ENCODE peak calls at places on chromosomes 1 and 21, in six cellular contexts. M is fibroblast of lung, B is lung, F is heart left ventricle, D is cardiac muscle cell, P is Panc1. I is an unnamed sample.

GRCh38 chr21:21921410-21922232 is 923.4 kb downstream of the NCAM2 start:
- DNase-seq in M (peak), B (no peak), F (no peak), D (peak), P (no peak), I (peak)

GRCh38 chr1:101175474-101175873 is 61.3 kb upstream of the S1PR1 start:
- DNase-seq in M (no peak), B (no peak), F (no peak), D (peak), P (no peak), I (peak)

GRCh38 chr1:40255231-40255630 is 2.8 kb upstream of the ZMPSTE24 start:
- DNase-seq in M (no peak), B (no peak), F (no peak), D (no peak), P (no peak), I (no peak)

GRCh38 chr1:7508052-7508745 is 262.9 kb upstream of the VAMP3 start:
- DNase-seq in M (no peak), B (no peak), F (no peak), D (no peak), P (no peak), I (no peak)

GRCh38 chr21:38990424-38990794 is 184.7 kb downstream of the ETS2 start:
- DNase-seq in M (no peak), B (no peak), F (no peak), D (no peak), P (no peak), I (no peak)

GRCh38 chr1:118987431-118988185 is 535 bp downstream of the TBX15 start:
- DNase-seq in M (no peak), B (no peak), F (no peak), D (no peak), P (no peak), I (no peak)

GRCh38 chr1:86520789-86521521 is 25.9 kb upstream of the CLCA4 start:
- DNase-seq in M (no peak), B (no peak), F (no peak), D (no peak), P (no peak), I (no peak)

GRCh38 chr1:3459940-3460652 is 5.6 kb downstream of the ARHGEF16 start:
- DNase-seq in M (no peak), B (no peak), F (no peak), D (no peak), P (no peak), I (no peak)

GRCh38 chr1:20771780-20772179 is 15.3 kb downstream of the HP1BP3 start:
- DNase-seq in M (no peak), B (no peak), F (no peak), D (no peak), P (no peak), I (no peak)

GRCh38 chr1:212561501-212561931 is 47.0 kb upstream of the ATF3 start:
- DNase-seq in M (peak), B (no peak), F (peak), D (peak), P (peak), I (peak)

GRCh38 chr1:69553726-69554125 is 14.0 kb upstream of the LRRC7 start:
- DNase-seq in M (no peak), B (no peak), F (no peak), D (no peak), P (no peak), I (no peak)
- H3K4me3 ChIP-seq in M (no peak), B (no peak), F (no peak), D (no peak), P (no peak), I (no peak)

GRCh38 chr1:154627247-154628121 is 19.5 kb upstream of the ADAR start:
- DNase-seq in M (peak), B (peak), F (peak), D (peak), P (peak), I (peak)
- TF ChIP-seq CTCF in M (no peak), B (no peak), F (no peak), D (no peak), P (no peak), I (no peak)

GRCh38 chr1:228351850-228352249 is 54.8 kb downstream of the TRIM11 start:
- DNase-seq in M (no peak), B (no peak), F (no peak), D (no peak), P (no peak), I (no peak)
- H3K4me3 ChIP-seq in M (no peak), B (no peak), F (no peak), D (no peak), P (no peak), I (no peak)

DNA sequence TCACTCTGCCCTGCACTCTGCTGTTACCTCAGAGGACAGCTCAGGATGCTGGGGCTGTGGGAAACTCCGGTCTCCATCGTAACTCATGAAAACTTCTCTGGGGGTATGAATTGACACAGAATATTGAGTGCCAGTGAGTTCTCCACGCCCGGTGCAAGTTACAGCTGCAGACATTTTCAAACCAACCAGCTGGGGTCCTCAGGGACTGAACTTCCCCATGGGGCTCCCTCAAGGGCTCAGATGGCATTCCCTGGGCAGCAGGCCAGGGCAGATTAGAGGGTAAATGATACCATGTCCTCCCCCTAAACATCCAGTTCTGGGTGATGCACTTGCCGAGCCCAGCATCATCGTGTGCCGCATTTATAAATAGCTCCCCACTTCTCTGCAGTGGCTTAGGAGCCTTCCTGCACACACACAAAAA is 27.8 kb upstream of the CCSAP start:
- DNase-seq in M (no peak), B (no peak), F (peak), D (no peak), P (no peak), I (no peak)
- TF ChIP-seq CTCF in M (no peak), B (no peak), F (no peak), D (no peak), P (no peak), I (no peak)

GRCh38 chr21:41876928-41877652 is 2.1 kb downstream of the PRDM15 start:
- DNase-seq in M (no peak), B (no peak), F (no peak), D (no peak), P (no peak), I (no peak)
- H3K4me3 ChIP-seq in M (peak), B (no peak), F (no peak), D (no peak), P (no peak), I (peak)

GRCh38 chr1:166785987-166786386 is 53.3 kb upstream of the POGK start:
- DNase-seq in M (no peak), B (no peak), F (no peak), D (no peak), P (no peak), I (no peak)
- TF ChIP-seq CTCF in M (no peak), B (no peak), F (no peak), D (no peak), P (no peak), I (no peak)

GRCh38 chr1:24018611-24019580 is 38.8 kb upstream of the SRSF10 start:
- DNase-seq in M (peak), B (peak), F (peak), D (peak), P (peak), I (peak)

GRCh38 chr1:24020032-24020431 is 39.9 kb upstream of the SRSF10 start:
- DNase-seq in M (peak), B (no peak), F (peak), D (peak), P (no peak), I (peak)

GRCh38 chr1:24021403-24022266 is 41.5 kb upstream of the SRSF10 start:
- DNase-seq in M (no peak), B (no peak), F (peak), D (no peak), P (no peak), I (no peak)

GRCh38 chr1:24020470-24020869 is 40.3 kb upstream of the SRSF10 start:
- DNase-seq in M (no peak), B (no peak), F (no peak), D (no peak), P (no peak), I (no peak)

GRCh38 chr1:24022611-24023359 is 42.7 kb upstream of the SRSF10 start:
- DNase-seq in M (peak), B (no peak), F (no peak), D (peak), P (no peak), I (peak)
- H3K4me3 ChIP-seq in M (no peak), B (no peak), F (no peak), D (no peak), P (no peak), I (no peak)

GRCh38 chr1:53196485-53197271 is at the start of gene CPT2:
- DNase-seq in M (peak), B (peak), F (peak), D (peak), P (no peak), I (peak)
- TF ChIP-seq CTCF in M (no peak), B (no peak), F (no peak), D (no peak), P (no peak), I (peak)

I was measured in fibroblast of the aortic adventitia.